ENCODE peak calls at places on chromosomes 5 and 9, in ten cellular contexts. S is AG04450, W is breast epithelium, M is mesendoderm, Q is substantia nigra, I is IMR-90, V is MM.1S, G is transverse colon, L is astrocyte, R is osteoblast. F is an unnamed sample.

GRCh38 chr9:109278848-109279247 is 42.0 kb downstream of the EPB41L4B start:
- DNase-seq in R (no peak), S (no peak), M (no peak), Q (no peak), W (no peak), V (no peak), I (no peak), L (no peak), G (no peak), F (no peak)

GRCh38 chr5:142201471-142201887 is 92.9 kb downstream of the NDFIP1 start:
- DNase-seq in I (peak; percentile 99), G (no peak), W (no peak), M (no peak), V (no peak), L (peak; percentile 98), R (peak; percentile 85), Q (no peak), S (peak; percentile 61), F (no peak)

GRCh38 chr9:134374301-134375010 is 48.2 kb downstream of the RXRA start:
- DNase-seq in S (no peak), L (no peak), G (no peak), W (no peak), Q (peak; percentile 74), V (no peak), M (no peak), I (no peak), R (no peak), F (no peak)

GRCh38 chr5:37034955-37035354 is 158.4 kb downstream of the NIPBL start:
- DNase-seq in S (no peak), W (no peak), G (no peak), V (no peak), R (no peak), L (no peak), Q (peak; percentile 14), I (no peak), M (no peak), F (no peak)

GRCh38 chr9:26548766-26549290 is 343.8 kb downstream of the CAAP1 start:
- DNase-seq in I (no peak), Q (no peak), V (no peak), W (no peak), M (no peak), R (no peak), L (no peak), S (no peak), G (no peak), F (no peak)

GRCh38 chr5:145568581-145568980 is 266.6 kb downstream of the PRELID2 start:
- DNase-seq in V (no peak), L (no peak), G (no peak), M (no peak), Q (no peak), I (peak; percentile 66), S (peak; percentile 10), W (no peak), R (no peak), F (no peak)

GRCh38 chr5:89934069-89934468 is 475.5 kb downstream of the CETN3 start:
- DNase-seq in L (no peak), Q (no peak), M (no peak), S (no peak), W (no peak), V (peak; percentile 48), I (no peak), R (no peak), G (no peak), F (no peak)

GRCh38 chr5:98770158-98770910 is 3.1 kb upstream of the RGMB start:
- DNase-seq in I (peak; percentile 66), Q (no peak), W (no peak), L (peak; percentile 54), V (peak; percentile 62), R (peak; percentile 78), M (peak; percentile 43), G (peak; percentile 60), S (no peak), F (peak; percentile 11)

GRCh38 chr5:65121880-65122436 is 353.2 kb downstream of the CWC27 start:
- DNase-seq in G (no peak), R (peak; percentile 72), I (peak; percentile 92), S (no peak), W (no peak), Q (no peak), V (no peak), L (peak; percentile 95), M (no peak), F (no peak)

GRCh38 chr9:34988218-34989055 is 1.1 kb upstream of the DNAJB5 start:
- DNase-seq in V (no peak), R (no peak), Q (peak; percentile 82), M (peak; percentile 53), L (no peak), I (no peak), W (no peak), G (peak; percentile 37), S (no peak), F (peak; percentile 35)

GRCh38 chr5:100902406-100903035 is 561 bp downstream of the ST8SIA4 start:
- DNase-seq in V (peak; percentile 45), S (no peak), L (no peak), R (peak; percentile 48), I (no peak), G (no peak), W (no peak), Q (no peak), M (peak; percentile 62), F (no peak)

GRCh38 chr9:1726993-1727759 is 288.0 kb upstream of the SMARCA2 start:
- DNase-seq in M (peak; percentile 71), Q (no peak), G (no peak), L (no peak), I (no peak), R (peak; percentile 17), W (no peak), S (no peak), V (peak; percentile 19), F (no peak)

GRCh38 chr9:97696823-97697601 is at the start of gene XPA:
- DNase-seq in R (peak; percentile 98), M (peak; percentile 97), G (peak; percentile 98), Q (peak; percentile 95), I (peak; percentile 89), V (peak; percentile 98), S (peak; percentile 59), W (peak; percentile 96), L (peak; percentile 69), F (peak; percentile 96)

GRCh38 chr9:71642043-71642442 is 126.3 kb downstream of the CEMIP2 start:
- DNase-seq in Q (no peak), L (no peak), R (no peak), I (no peak), G (no peak), M (no peak), S (no peak), V (no peak), W (no peak), F (no peak)
- H3K27ac ChIP-seq in Q (no peak overlapping the region), L (no peak overlapping the region), R (no peak overlapping the region), I (no peak overlapping the region), G (no peak overlapping the region), M (no peak overlapping the region), S (no peak overlapping the region), V (no peak overlapping the region), W (no peak overlapping the region), F (no peak overlapping the region)

GRCh38 chr9:129406278-129407225 is 214.3 kb downstream of the C9orf50 start:
- DNase-seq in G (peak; percentile 85), I (no peak), M (no peak), W (peak; percentile 76), R (peak; percentile 82), L (no peak), S (no peak), Q (no peak), V (no peak), F (no peak)

GRCh38 chr9:129404621-129405020 is 216.3 kb downstream of the C9orf50 start:
- DNase-seq in S (no peak), M (no peak), L (no peak), W (no peak), R (no peak), V (no peak), Q (no peak), G (no peak), I (no peak), F (no peak)

GRCh38 chr9:129403743-129404620 is 216.9 kb downstream of the C9orf50 start:
- DNase-seq in R (peak; percentile 76), G (no peak), Q (no peak), M (no peak), S (no peak), L (no peak), V (no peak), I (no peak), W (no peak), F (no peak)

GRCh38 chr9:129405089-129405830 is 215.6 kb downstream of the C9orf50 start:
- DNase-seq in W (no peak), M (peak; percentile 55), I (peak; percentile 83), S (no peak), L (peak; percentile 73), R (peak; percentile 87), V (no peak), G (no peak), Q (no peak), F (no peak)

GRCh38 chr9:129405831-129406220 is 215.1 kb downstream of the C9orf50 start:
- DNase-seq in M (no peak), L (no peak), R (peak; percentile 62), W (no peak), G (no peak), V (no peak), S (no peak), Q (no peak), I (no peak), F (no peak)
- H3K27ac ChIP-seq in M (no peak overlapping the region), L (no peak overlapping the region), R (no peak overlapping the region), W (no peak overlapping the region), G (no peak overlapping the region), V (no peak overlapping the region), S (no peak overlapping the region), Q (no peak overlapping the region), I (no peak overlapping the region), F (no peak overlapping the region)

GRCh38 chr5:107170620-107171019 is 500.1 kb downstream of the EFNA5 start:
- DNase-seq in S (no peak), L (no peak), G (no peak), Q (no peak), V (no peak), M (no peak), W (no peak), R (no peak), I (no peak), F (no peak)

GRCh38 chr5:107165296-107165695 is 505.4 kb downstream of the EFNA5 start:
- DNase-seq in R (no peak), M (no peak), L (no peak), Q (no peak), I (no peak), G (no peak), V (no peak), W (no peak), S (no peak), F (no peak)

DNA sequence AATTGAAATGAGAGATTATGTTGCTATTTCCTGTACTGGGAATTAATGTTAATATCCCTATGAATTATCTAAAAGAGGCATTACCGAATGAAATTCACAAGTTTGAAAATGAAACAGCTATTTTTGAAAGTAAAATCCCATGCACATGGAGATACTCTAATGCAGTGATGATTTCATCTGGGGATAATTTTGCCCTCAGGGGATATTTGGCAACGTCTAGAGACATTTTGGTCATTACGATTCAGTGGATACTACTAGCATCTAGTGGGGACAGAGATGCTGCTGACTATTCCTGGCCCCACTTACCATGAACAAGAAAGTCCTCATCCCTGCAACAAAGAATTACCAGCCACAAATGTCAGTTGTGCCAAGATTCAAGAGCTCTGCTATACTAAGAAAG is 500.9 kb downstream of the EFNA5 start:
- DNase-seq in W (no peak), G (no peak), R (no peak), I (no peak), V (no peak), M (no peak), Q (no peak), L (no peak), S (no peak), F (no peak)
- H3K27ac ChIP-seq in W (no peak overlapping the region), G (no peak overlapping the region), R (no peak overlapping the region), I (no peak overlapping the region), V (no peak overlapping the region), M (no peak overlapping the region), Q (no peak overlapping the region), L (no peak overlapping the region), S (no peak overlapping the region), F (no peak overlapping the region)

GRCh38 chr5:169697518-169697890 is 60.4 kb downstream of the DOCK2 start:
- DNase-seq in V (no peak), M (no peak), I (no peak), W (no peak), G (no peak), L (no peak), S (no peak), R (no peak), Q (no peak), F (no peak)
- H3K27ac ChIP-seq in V (no peak overlapping the region), M (no peak overlapping the region), I (no peak overlapping the region), W (no peak overlapping the region), G (no peak overlapping the region), L (peak overlapping the region; percentile 99), S (peak overlapping the region; percentile 39), R (peak overlapping the region; percentile 95), Q (no peak overlapping the region), F (no peak overlapping the region)